ENCODE peak calls at places on chromosome 3, in six cellular contexts. F, V, P, Y, B and Z are unnamed samples.

GRCh38 chr3:171231361-171231760 is 204.8 kb upstream of the SLC2A2 start:
- DNase-seq in F (no peak), V (no peak), P (no peak), Y (no peak), B (no peak), Z (no peak)

GRCh38 chr3:169339386-169339785 is 324.1 kb downstream of the MECOM start:
- DNase-seq in F (no peak), V (no peak), P (no peak), Y (no peak), B (no peak), Z (no peak)

GRCh38 chr3:64621726-64622400 is 65.9 kb downstream of the ADAMTS9 start:
- DNase-seq in F (no peak), V (no peak), P (no peak), Y (no peak), B (no peak), Z (no peak)

GRCh38 chr3:159797771-159798170 is 190.9 kb upstream of the IL12A start:
- DNase-seq in F (no peak), V (no peak), P (no peak), Y (no peak), B (no peak), Z (no peak)

GRCh38 chr3:186589856-186590579 is 19.5 kb downstream of the DNAJB11 start:
- DNase-seq in F (no peak), V (no peak), P (no peak), Y (no peak), B (peak), Z (no peak)

GRCh38 chr3:139870000-139870675 is 64.8 kb upstream of the CLSTN2 start:
- DNase-seq in F (no peak), V (no peak), P (no peak), Y (no peak), B (no peak), Z (no peak)

GRCh38 chr3:172177046-172177445 is 137.7 kb downstream of the FNDC3B start:
- DNase-seq in F (no peak), V (no peak), P (no peak), Y (no peak), B (no peak), Z (no peak)

GRCh38 chr3:172522871-172523818 is at the start of gene TNFSF10:
- DNase-seq in F (peak), V (peak), P (peak), Y (peak), B (peak), Z (peak)

GRCh38 chr3:120773932-120774331 is 31.4 kb downstream of the GTF2E1 start:
- DNase-seq in F (no peak), V (no peak), P (no peak), Y (no peak), B (no peak), Z (no peak)

GRCh38 chr3:89002166-89002565 is 105.3 kb upstream of the EPHA3 start:
- DNase-seq in F (no peak), V (no peak), P (no peak), Y (no peak), B (no peak), Z (no peak)

GRCh38 chr3:56796202-56796601 is 5.5 kb downstream of the ARHGEF3 start:
- DNase-seq in F (no peak), V (no peak), P (no peak), Y (no peak), B (no peak), Z (no peak)

GRCh38 chr3:177197934-177198484 is 727 bp upstream of the TBL1XR1 start:
- DNase-seq in F (no peak), V (no peak), P (no peak), Y (no peak), B (no peak), Z (no peak)
- H3K4me3 ChIP-seq in F (peak), V (peak), P (peak), Y (peak), B (peak), Z (peak)

DNA sequence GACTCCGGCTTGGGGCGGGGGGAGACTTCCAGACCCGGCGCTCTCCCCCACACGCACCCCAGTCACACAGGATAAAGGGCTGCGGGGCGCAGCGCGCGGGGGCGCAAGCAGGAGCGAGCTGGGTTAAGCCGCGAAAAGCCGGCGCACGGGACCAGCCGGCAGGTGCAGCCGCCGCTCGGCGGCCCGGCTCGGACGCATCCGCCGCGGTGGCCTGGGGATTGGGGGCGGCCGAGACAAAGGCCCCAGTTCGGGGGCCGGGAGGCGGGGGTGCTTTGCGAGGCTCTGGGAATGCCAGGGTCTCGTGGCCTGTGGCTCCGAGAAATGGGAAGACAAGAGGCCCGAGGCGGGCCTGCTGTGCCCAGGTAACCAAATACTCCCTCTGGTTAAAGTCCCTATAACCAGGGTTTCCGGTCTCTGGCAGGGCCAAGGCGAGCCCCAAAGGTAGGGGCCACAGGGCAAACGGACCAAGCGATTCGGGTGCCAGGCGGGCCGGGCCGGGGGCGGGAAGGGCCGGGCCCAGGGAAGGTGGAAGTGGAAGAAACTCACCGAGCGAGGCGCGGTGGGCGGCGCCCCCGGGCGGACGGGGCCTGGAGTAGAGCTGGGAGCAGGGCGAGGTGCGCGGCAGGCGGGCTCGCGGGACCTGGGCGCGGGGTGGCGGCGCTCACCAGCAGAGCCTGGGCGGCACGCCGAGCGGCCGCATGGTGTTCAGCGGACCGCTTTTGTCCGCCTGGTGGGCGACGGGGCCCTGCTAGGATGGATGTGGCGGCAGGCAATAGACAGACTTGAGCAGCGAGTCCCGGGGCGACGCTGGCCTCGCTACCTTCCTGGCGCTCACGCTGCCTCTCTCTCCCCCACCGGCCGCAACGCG is at the start of gene GATA2:
- DNase-seq in F (no peak), V (no peak), P (no peak), Y (peak), B (peak), Z (no peak)
- H3K4me3 ChIP-seq in F (peak), V (no peak), P (no peak), Y (no peak), B (peak), Z (no peak)

DNA sequence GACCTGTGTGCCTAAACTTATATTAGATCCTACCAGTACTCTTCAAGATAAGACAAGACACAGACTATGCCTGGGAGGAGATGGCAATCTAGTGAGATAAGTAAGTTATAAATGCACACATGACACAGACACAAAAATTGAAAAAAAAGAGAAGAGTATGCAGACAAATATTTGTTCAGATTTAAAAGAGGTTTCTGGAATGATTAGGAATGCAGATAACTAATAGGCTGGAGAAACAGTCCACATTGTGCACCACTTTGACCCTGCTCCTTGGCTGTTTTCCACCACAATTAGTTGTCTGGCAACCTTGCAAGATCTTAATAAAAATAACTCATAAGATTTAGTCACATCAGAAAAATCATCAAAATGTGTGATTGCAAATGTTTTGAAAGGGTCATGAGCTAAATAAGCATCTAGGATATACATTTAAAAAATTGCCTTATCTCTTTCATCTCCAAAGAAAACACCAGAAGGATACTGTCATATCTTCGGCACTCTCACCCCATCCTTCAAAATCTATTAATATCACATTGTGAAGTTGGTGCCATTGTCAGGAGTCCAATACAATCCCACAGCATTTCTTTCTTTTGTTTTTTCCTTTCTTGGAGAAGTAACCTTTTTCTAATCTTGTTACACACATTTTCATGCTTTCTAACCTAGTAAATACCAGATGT is 153.7 kb upstream of the KCNMB2 start:
- DNase-seq in F (no peak), V (no peak), P (no peak), Y (no peak), B (no peak), Z (no peak)
- H3K4me3 ChIP-seq in F (no peak), V (no peak), P (no peak), Y (no peak), B (no peak), Z (no peak)

GRCh38 chr3:621714-622113 is 425.2 kb downstream of the CHL1 start:
- DNase-seq in F (no peak), V (no peak), P (no peak), Y (no peak), B (no peak), Z (no peak)
- H3K4me3 ChIP-seq in F (no peak), V (no peak), P (no peak), Y (no peak), B (no peak), Z (no peak)

GRCh38 chr3:130846181-130846580 is 47.7 kb upstream of the ATP2C1 start:
- DNase-seq in F (no peak), V (no peak), P (no peak), Y (no peak), B (no peak), Z (no peak)

GRCh38 chr3:130850044-130850797 is 43.7 kb upstream of the ATP2C1 start:
- DNase-seq in F (no peak), V (no peak), P (no peak), Y (peak), B (peak), Z (no peak)

GRCh38 chr3:130854208-130854864 is 39.5 kb upstream of the ATP2C1 start:
- DNase-seq in F (no peak), V (no peak), P (no peak), Y (no peak), B (no peak), Z (no peak)

GRCh38 chr3:130849111-130849552 is 44.8 kb upstream of the ATP2C1 start:
- DNase-seq in F (peak), V (no peak), P (no peak), Y (no peak), B (peak), Z (no peak)

DNA sequence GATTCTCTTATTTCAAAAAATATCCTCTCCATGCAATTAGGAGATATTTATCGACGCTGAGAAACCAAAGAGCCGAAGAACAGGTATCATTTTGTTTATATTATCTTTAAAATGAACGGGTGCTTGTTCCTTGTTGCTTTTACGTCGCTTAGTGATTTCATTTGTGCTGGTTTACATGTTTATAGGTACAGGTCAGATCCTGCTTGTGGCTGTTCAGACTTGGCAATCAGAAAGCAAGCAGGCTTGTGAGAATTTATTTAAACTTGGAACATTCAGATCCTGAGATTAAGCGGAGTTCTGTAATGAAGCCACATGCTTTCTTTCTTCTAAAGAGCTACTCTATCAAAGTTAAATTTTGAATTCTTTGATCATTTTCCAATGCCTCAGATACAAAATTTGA is 43.0 kb upstream of the ATP2C1 start:
- DNase-seq in F (no peak), V (no peak), P (no peak), Y (no peak), B (peak), Z (no peak)
- H3K4me3 ChIP-seq in F (peak), V (no peak), P (no peak), Y (no peak), B (peak), Z (no peak)

GRCh38 chr3:79367803-79368202 is 400.0 kb downstream of the ROBO1 start:
- DNase-seq in F (no peak), V (no peak), P (no peak), Y (no peak), B (no peak), Z (no peak)
- H3K4me3 ChIP-seq in F (no peak), V (no peak), P (no peak), Y (no peak), B (no peak), Z (no peak)

GRCh38 chr3:112637700-112638099 is 3.2 kb downstream of the CCDC80 start:
- DNase-seq in F (no peak), V (no peak), P (no peak), Y (no peak), B (no peak), Z (no peak)
- H3K4me3 ChIP-seq in F (peak), V (no peak), P (no peak), Y (no peak), B (no peak), Z (no peak)

GRCh38 chr3:47778746-47779145 is 2.9 kb downstream of the SMARCC1 start:
- DNase-seq in F (no peak), V (no peak), P (no peak), Y (no peak), B (no peak), Z (no peak)
- H3K4me3 ChIP-seq in F (peak), V (no peak), P (no peak), Y (no peak), B (peak), Z (no peak)

DNA sequence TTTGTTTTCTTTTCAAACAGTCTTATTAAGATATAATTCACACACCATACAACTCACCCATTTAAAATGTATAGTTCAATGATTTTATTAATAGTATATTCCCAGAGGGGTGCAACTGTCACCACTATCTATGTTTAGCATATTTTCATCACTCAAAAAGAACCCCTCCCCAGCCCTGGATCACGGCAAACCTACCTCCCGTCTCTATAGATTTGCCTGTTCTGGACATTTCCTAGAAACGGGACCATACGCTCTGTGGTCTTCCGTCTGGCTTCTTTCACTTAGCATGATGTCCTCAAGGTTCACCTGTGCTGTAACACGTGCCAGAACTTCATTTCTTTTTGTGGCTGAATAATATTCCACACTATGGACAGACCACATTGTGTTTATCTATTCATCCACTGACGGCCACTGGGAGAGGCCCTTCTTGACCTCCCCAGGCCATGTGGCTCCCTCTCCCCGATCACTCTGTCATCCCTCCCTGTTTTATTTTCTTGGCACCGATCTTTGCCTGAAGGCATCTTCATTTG is 56.4 kb downstream of the IQSEC1 start:
- DNase-seq in F (no peak), V (no peak), P (no peak), Y (no peak), B (no peak), Z (no peak)
- H3K4me3 ChIP-seq in F (peak), V (peak), P (no peak), Y (no peak), B (peak), Z (peak)

GRCh38 chr3:156150434-156151066 is 30.2 kb downstream of the KCNAB1 start:
- DNase-seq in F (no peak), V (no peak), P (no peak), Y (peak), B (peak), Z (peak)

GRCh38 chr3:156148946-156149348 is 28.6 kb downstream of the KCNAB1 start:
- DNase-seq in F (no peak), V (no peak), P (no peak), Y (no peak), B (peak), Z (no peak)

GRCh38 chr3:156148345-156148945 is 28.1 kb downstream of the KCNAB1 start:
- DNase-seq in F (no peak), V (no peak), P (no peak), Y (no peak), B (no peak), Z (no peak)

GRCh38 chr3:156149781-156150375 is 29.5 kb downstream of the KCNAB1 start:
- DNase-seq in F (no peak), V (no peak), P (no peak), Y (no peak), B (no peak), Z (peak)

DNA sequence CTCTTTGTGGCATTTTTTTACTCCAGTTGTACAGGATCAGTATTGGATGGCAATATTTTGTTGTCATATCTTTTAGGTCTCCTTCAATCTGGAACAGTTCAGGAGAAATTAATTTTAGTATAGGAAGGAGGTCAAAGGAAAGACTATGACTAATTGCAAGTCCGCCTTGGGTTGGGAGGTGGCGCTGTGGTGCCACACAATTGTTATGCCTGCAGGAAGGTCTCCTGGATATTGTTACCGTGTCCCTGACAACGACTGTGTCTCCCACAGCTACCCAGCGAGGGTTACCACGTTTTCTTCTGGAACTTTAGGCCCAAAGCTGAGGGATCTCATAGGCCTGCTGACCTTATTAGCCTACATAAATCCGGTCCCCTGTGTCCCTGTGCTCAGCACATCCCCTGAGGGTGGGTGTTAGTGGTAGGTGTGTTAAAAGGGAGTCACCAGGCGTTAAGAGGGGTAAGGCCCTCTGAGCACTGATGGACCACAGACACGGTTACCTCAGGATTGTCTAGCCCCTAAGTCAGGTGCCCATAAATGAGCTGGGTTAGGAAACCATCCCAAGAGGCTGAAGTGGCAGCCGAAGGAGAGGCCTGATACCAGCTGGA is 31.5 kb downstream of the KCNAB1 start:
- DNase-seq in F (peak), V (peak), P (no peak), Y (peak), B (peak), Z (peak)
- H3K4me3 ChIP-seq in F (no peak), V (no peak), P (no peak), Y (no peak), B (no peak), Z (no peak)